ENCODE peak calls at places on chromosomes 2 and 18, in seven cellular contexts. E is thoracic aorta, W is iPS DF 6.9, Q is colonic mucosa, Y is H9, V is stomach, G is tibial nerve. F is an unnamed sample.

GRCh38 chr18:62324917-62325805 is at the start of gene TNFRSF11A:
- DNase-seq in E (no peak), W (no peak), Q (peak; percentile 80), Y (peak; percentile 77), V (peak; percentile 77), G (no peak), F (no peak)

GRCh38 chr2:237073552-237073951 is 12.1 kb upstream of the COPS8 start:
- DNase-seq in E (no peak), W (no peak), Q (no peak), Y (no peak), V (no peak), G (no peak), F (no peak)

GRCh38 chr2:214069254-214069653 is 341.6 kb upstream of the VWC2L start:
- DNase-seq in E (no peak), W (no peak), Q (no peak), Y (no peak), V (no peak), G (peak; percentile 5), F (no peak)

GRCh38 chr18:2908166-2908945 is 61.5 kb downstream of the EMILIN2 start:
- DNase-seq in E (no peak), W (no peak), Q (no peak), Y (no peak), V (no peak), G (no peak), F (no peak)

GRCh38 chr2:16900405-16901025 is 234.9 kb upstream of the CYRIA start:
- DNase-seq in E (no peak), W (peak; percentile 37), Q (peak; percentile 20), Y (peak; percentile 68), V (peak; percentile 37), G (no peak), F (no peak)

GRCh38 chr18:2961828-2962227 is 51.1 kb downstream of the LPIN2 start:
- DNase-seq in E (no peak), W (no peak), Q (no peak), Y (no peak), V (no peak), G (no peak), F (no peak)

GRCh38 chr18:55875330-55875933 is 287.4 kb upstream of the TCF4 start:
- DNase-seq in E (no peak), W (no peak), Q (no peak), Y (no peak), V (no peak), G (no peak), F (no peak)

GRCh38 chr18:31065036-31065773 is 22.7 kb upstream of the DSC3 start:
- DNase-seq in E (no peak), W (no peak), Q (no peak), Y (no peak), V (no peak), G (no peak), F (no peak)

GRCh38 chr2:1494906-1495305 is 81.6 kb downstream of the TPO start:
- DNase-seq in E (no peak), W (no peak), Q (no peak), Y (no peak), V (no peak), G (no peak), F (no peak)

GRCh38 chr2:79428745-79429144 is 84.1 kb upstream of the CTNNA2 start:
- DNase-seq in E (no peak), W (no peak), Q (no peak), Y (no peak), V (no peak), G (no peak), F (no peak)

GRCh38 chr2:241762933-241763369 is 13.7 kb upstream of the GAL3ST2 start:
- DNase-seq in E (no peak), W (no peak), Q (no peak), Y (peak; percentile 14), V (no peak), G (no peak), F (no peak)

GRCh38 chr2:30894498-30895119 is 87.4 kb upstream of the CAPN13 start:
- DNase-seq in E (no peak), W (no peak), Q (no peak), Y (no peak), V (no peak), G (no peak), F (no peak)

GRCh38 chr2:85239102-85239501 is 88.7 kb downstream of the TGOLN2 start:
- DNase-seq in E (no peak), W (no peak), Q (no peak), Y (no peak), V (no peak), G (no peak), F (no peak)

GRCh38 chr2:7913956-7914355 is 767.9 kb upstream of the ID2 start:
- DNase-seq in E (no peak), W (no peak), Q (no peak), Y (no peak), V (no peak), G (no peak), F (no peak)

GRCh38 chr2:175926272-175926671 is 75.8 kb downstream of the LNPK start:
- DNase-seq in E (no peak), W (no peak), Q (no peak), Y (no peak), V (no peak), G (no peak), F (no peak)

GRCh38 chr18:63528863-63529492 is 13.2 kb upstream of the SERPINB12 start:
- DNase-seq in E (no peak), W (no peak), Q (no peak), Y (no peak), V (no peak), G (no peak), F (no peak)

GRCh38 chr2:191678437-191679110 is 638 bp downstream of the NABP1 start:
- DNase-seq in E (peak; percentile 7), W (no peak), Q (peak; percentile 78), Y (peak; percentile 50), V (peak; percentile 59), G (peak; percentile 51), F (peak; percentile 64)

GRCh38 chr2:142535311-142535710 is 342.2 kb upstream of the KYNU start:
- DNase-seq in E (no peak), W (no peak), Q (no peak), Y (no peak), V (no peak), G (no peak), F (no peak)

GRCh38 chr18:79068299-79068945 is 772 bp upstream of the ATP9B start:
- DNase-seq in E (no peak), W (no peak), Q (no peak), Y (no peak), V (no peak), G (peak; percentile 18), F (peak; percentile 42)
- H3K27ac ChIP-seq in E (peak overlapping the region; percentile 87), W (no peak overlapping the region), Q (peak overlapping the region; percentile 86), Y (no peak overlapping the region), V (peak overlapping the region; percentile 96), G (peak overlapping the region; percentile 97), F (peak overlapping the region; percentile 98)

DNA sequence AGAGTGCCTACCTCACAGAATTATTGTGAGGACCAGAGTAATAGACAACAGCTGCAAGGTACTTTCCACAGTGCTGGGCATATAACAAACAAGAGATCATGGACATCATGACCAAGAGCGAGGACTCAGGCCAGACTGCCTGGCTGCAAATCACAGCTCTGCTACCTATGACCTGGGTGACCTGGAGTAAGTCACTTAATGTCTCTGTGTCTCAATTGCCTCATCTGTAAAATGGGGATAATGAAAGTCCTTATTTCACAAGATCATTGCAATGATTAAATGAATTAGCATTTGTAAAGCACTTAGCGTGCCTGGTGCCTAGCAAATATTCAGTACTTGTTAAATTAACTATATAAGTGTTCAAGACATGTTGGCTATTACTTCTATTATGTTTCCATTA is 59.7 kb downstream of the PRKCE start:
- DNase-seq in E (no peak), W (no peak), Q (no peak), Y (no peak), V (no peak), G (no peak), F (no peak)
- H3K4me1 ChIP-seq in E (peaks cover 4% of the 10 kb centered on the region), W (no peaks in the 10 kb centered on the region), Q (no peaks in the 10 kb centered on the region), Y (peaks cover 6% of the 10 kb centered on the region), V (no peaks in the 10 kb centered on the region), G (no peaks in the 10 kb centered on the region), F (peaks cover 4% of the 10 kb centered on the region)

GRCh38 chr2:151518802-151519201 is 109.1 kb downstream of the RIF1 start:
- DNase-seq in E (no peak), W (no peak), Q (no peak), Y (no peak), V (no peak), G (no peak), F (no peak)

GRCh38 chr2:151522556-151522955 is 112.9 kb downstream of the RIF1 start:
- DNase-seq in E (no peak), W (no peak), Q (no peak), Y (no peak), V (no peak), G (no peak), F (no peak)

GRCh38 chr2:151525872-151526271 is 116.2 kb downstream of the RIF1 start:
- DNase-seq in E (no peak), W (no peak), Q (no peak), Y (no peak), V (no peak), G (no peak), F (no peak)

GRCh38 chr2:151523825-151524224 is 114.1 kb downstream of the RIF1 start:
- DNase-seq in E (no peak), W (no peak), Q (no peak), Y (no peak), V (no peak), G (no peak), F (no peak)

DNA sequence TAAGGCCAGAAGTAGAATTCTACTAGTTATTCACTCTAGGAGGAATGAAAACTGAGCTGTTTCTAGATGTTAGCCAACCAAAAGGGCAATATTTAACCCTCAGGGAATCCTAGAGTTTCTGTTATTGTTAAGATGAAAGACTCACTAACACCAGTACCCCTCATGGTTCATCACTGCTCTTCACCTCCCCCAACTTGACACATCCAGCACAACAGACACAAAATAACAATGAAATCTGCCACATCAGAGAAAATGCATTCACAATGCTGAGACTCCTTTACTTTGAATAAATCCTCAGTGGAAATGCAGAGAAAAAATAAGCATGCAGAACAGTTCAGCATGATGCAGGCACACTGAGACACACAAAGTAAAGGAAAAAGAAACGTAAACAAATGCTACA is 111.3 kb downstream of the RIF1 start:
- DNase-seq in E (no peak), W (no peak), Q (no peak), Y (no peak), V (no peak), G (no peak), F (no peak)
- H3K27ac ChIP-seq in E (no peak overlapping the region), W (no peak overlapping the region), Q (no peak overlapping the region), Y (no peak overlapping the region), V (no peak overlapping the region), G (no peak overlapping the region), F (no peak overlapping the region)

GRCh38 chr2:26566081-26566375 is 75.1 kb downstream of the CIB4 start:
- DNase-seq in E (no peak), W (no peak), Q (no peak), Y (no peak), V (no peak), G (no peak), F (peak; percentile 9)

GRCh38 chr2:26570083-26570430 is 71.1 kb downstream of the CIB4 start:
- DNase-seq in E (no peak), W (no peak), Q (no peak), Y (no peak), V (no peak), G (no peak), F (no peak)

GRCh38 chr2:26569216-26570082 is 71.7 kb downstream of the CIB4 start:
- DNase-seq in E (no peak), W (no peak), Q (no peak), Y (no peak), V (no peak), G (no peak), F (no peak)

GRCh38 chr2:26568076-26568890 is 72.9 kb downstream of the CIB4 start:
- DNase-seq in E (no peak), W (no peak), Q (no peak), Y (no peak), V (no peak), G (no peak), F (peak; percentile 3)

GRCh38 chr2:26567534-26567933 is 73.6 kb downstream of the CIB4 start:
- DNase-seq in E (no peak), W (no peak), Q (no peak), Y (no peak), V (no peak), G (no peak), F (no peak)
- H3K4me1 ChIP-seq in E (peaks cover 4% of the 10 kb centered on the region), W (peaks cover 8% of the 10 kb centered on the region), Q (peaks cover 5% of the 10 kb centered on the region), Y (peaks cover 7% of the 10 kb centered on the region), V (peaks cover 11% of the 10 kb centered on the region), G (no peaks in the 10 kb centered on the region), F (peaks cover 2% of the 10 kb centered on the region)